ENCODE peak calls at places on chromosomes 16 and 17, in four cellular contexts. V is mesendoderm, M is H9, P is neuronal stem cell. T is an unnamed sample.

GRCh38 chr16:79008869-79009179 is 591.7 kb downstream of the MAF start:
- DNase-seq in V (no peak), M (no peak), P (no peak), T (no peak)

GRCh38 chr17:82963104-82963950 is 116.1 kb upstream of the METRNL start:
- DNase-seq in M (peak; percentile 90), P (peak; percentile 56), V (peak; percentile 95), T (peak; percentile 75)

GRCh38 chr16:69563605-69564580 is 1.9 kb upstream of the NFAT5 start:
- DNase-seq in M (no peak), P (peak; percentile 89), V (peak; percentile 61), T (peak; percentile 81)

GRCh38 chr17:50170662-50171370 is 5.0 kb downstream of the SGCA start:
- DNase-seq in M (no peak), V (no peak), P (no peak), T (no peak)

GRCh38 chr16:88681084-88681680 is 5.1 kb downstream of the SNAI3 start:
- DNase-seq in V (peak; percentile 49), M (peak; percentile 84), P (no peak), T (no peak)

GRCh38 chr16:21088646-21089538 is 61.8 kb downstream of the DNAH3 start:
- DNase-seq in M (no peak), V (peak; percentile 63), P (no peak), T (peak; percentile 16)

GRCh38 chr17:77736721-77737120 is 221.8 kb upstream of the TNRC6C start:
- DNase-seq in P (no peak), V (no peak), M (peak; percentile 25), T (no peak)

GRCh38 chr17:49707246-49707607 is 537 bp downstream of the SLC35B1 start:
- DNase-seq in P (no peak), V (peak; percentile 34), M (no peak), T (peak; percentile 28)

GRCh38 chr16:85037050-85037410 is 9.4 kb downstream of the KIAA0513 start:
- DNase-seq in M (no peak), V (no peak), P (no peak), T (peak; percentile 93)

GRCh38 chr17:12599185-12599920 is 66.3 kb upstream of the MYOCD start:
- DNase-seq in M (no peak), V (no peak), P (no peak), T (peak; percentile 37)

GRCh38 chr17:61488878-61489718 is 36.9 kb downstream of the TBX4 start:
- DNase-seq in P (no peak), M (no peak), V (no peak), T (no peak)

GRCh38 chr17:530851-531250 is 178.2 kb upstream of the RPH3AL start:
- DNase-seq in M (no peak), P (no peak), V (no peak), T (no peak)

DNA sequence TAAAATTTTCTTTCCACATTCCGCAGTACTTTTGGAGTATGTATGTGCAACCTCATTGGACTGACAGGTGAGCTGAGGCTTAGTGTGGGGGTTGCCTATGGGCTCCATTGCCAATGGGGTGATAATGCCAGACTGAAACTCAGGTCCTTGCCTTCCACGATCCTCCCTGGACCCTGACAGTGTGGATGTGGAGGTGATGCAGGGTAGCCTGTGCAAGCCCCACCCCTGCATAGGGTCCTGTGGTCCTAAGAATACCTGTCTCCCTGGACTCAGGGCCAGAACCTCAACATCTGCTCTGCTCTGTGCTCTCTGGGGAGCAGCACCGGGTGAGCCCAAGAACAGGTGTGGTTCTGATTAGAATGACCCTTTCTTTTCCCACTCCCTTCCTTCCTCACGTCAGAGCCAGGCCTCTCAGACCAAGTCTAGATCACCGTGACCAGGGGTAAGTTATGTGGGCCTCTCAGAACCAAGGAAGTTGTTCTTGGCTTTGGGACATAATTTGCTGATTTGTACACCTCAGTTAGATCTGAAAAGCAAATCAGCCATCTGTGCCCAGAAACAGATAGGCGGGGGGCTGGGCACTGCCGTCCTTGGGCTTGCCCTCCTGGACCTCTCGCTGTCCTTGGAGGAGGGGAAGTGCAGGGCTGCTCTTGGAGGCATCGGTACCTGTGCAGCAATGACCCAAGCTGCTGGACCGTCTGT is 8.4 kb upstream of the TNS4 start:
- DNase-seq in M (no peak), P (no peak), V (no peak), T (no peak)
- H2BK120ac ChIP-seq in M (no peak overlapping the region), P (no peak overlapping the region), V (no peak overlapping the region), T (no peak overlapping the region)

DNA sequence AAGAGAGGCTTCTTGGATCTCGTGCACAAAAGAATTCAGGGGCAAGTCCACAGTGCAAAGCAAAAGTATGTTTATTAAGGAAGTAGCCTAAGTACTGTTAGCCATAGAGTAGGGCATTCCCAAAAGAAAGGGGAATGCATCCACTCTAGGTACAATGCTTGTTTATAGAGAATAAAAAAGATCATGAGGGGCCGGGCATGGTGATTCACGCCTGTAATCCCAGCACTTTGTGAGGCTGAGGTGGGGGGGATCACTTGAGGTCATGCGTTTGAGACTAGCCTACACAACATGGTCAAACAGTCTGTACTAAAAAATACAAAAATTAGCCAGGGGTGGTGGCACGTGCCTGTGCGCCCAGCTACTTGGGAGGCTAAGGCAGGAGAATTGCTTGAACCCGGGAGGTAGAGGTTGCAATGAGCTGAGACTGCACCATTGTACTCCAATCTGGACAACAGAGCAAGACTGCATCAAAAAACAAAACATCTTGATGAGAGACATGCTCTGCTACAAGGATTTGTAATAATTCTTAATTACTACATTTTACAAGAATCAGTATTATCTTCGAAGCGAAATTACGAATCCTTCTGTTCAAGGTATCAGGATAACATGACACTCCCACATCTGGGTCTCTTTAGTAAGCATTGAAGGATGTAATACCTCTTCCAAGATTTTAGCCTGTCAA is 191.6 kb downstream of the CPPED1 start:
- DNase-seq in M (no peak), P (no peak), V (no peak), T (no peak)
- H2BK120ac ChIP-seq in M (no peak overlapping the region), P (no peak overlapping the region), V (no peak overlapping the region), T (no peak overlapping the region)

GRCh38 chr16:86497551-86498021 is 12.7 kb upstream of the FOXF1 start:
- DNase-seq in P (no peak), V (peak; percentile 76), M (peak; percentile 84), T (peak; percentile 53)
- H2BK120ac ChIP-seq in P (no peak overlapping the region), V (no peak overlapping the region), M (no peak overlapping the region), T (peak overlapping the region; percentile 97)

GRCh38 chr17:3952186-3952585 is 12.1 kb downstream of the ATP2A3 start:
- DNase-seq in M (no peak), V (no peak), P (no peak), T (no peak)
- H2BK120ac ChIP-seq in M (no peak overlapping the region), V (no peak overlapping the region), P (no peak overlapping the region), T (no peak overlapping the region)

GRCh38 chr17:27346228-27346899 is 52.5 kb downstream of the WSB1 start:
- DNase-seq in P (no peak), M (no peak), V (no peak), T (no peak)
- H2BK120ac ChIP-seq in P (no peak overlapping the region), M (no peak overlapping the region), V (no peak overlapping the region), T (no peak overlapping the region)

DNA sequence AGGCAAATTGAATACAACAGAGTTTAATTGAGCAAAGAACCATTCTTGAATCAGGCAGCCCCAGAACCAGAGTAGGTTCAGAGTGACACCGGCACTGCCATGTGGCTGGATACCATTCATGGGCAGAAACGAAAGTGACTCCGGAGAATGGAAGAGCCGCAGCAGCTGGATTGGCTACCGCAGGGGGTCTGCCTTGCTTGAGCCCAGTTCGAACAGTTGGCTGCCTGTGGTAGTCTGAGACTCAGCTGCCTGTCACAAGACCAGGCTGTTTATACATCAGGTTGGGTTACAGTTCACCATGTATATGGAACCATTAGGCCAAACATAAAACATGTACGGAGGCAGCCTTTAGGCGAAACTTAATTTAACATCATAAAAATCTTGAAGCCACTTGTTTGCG is 205.2 kb upstream of the CHMP6 start:
- DNase-seq in P (no peak), M (peak; percentile 49), V (no peak), T (no peak)
- H2BK120ac ChIP-seq in P (no peak overlapping the region), M (no peak overlapping the region), V (no peak overlapping the region), T (no peak overlapping the region)

DNA sequence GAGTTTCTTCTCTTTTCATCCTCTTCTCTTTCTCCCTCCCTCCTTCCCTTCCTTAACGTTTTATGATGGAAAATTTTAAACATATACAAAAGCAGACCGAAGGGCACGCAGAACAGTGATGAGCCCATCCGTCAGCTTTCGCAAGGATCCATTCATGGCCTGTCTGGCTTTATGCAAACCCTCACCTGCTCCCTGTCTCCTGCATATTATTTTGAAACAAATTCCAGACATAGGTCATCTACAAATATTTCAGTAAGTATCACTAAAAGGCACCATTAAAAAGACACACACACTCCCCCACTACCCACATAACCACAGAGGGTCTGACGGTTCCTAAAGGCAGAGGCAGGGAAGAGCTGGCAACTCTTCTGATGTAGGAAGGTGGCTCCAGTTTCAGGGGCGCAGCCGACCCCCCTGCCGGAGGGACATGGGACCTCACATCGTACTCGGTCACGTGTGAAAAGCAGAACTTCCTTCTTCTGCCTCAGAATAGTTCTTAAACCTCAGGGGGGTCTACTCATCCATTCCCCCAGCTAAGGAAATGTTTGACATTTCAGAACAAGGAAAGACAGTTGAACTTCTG is 235.1 kb downstream of the NTN1 start:
- DNase-seq in V (no peak), M (no peak), P (no peak), T (no peak)
- H2BK120ac ChIP-seq in V (no peak overlapping the region), M (no peak overlapping the region), P (no peak overlapping the region), T (no peak overlapping the region)

GRCh38 chr16:424033-424622 is 1.3 kb upstream of the RAB11FIP3 start:
- DNase-seq in V (no peak), M (no peak), P (no peak), T (peak; percentile 89)
- H2BK120ac ChIP-seq in V (no peak overlapping the region), M (no peak overlapping the region), P (peak overlapping the region; percentile 16), T (peak overlapping the region; percentile 37)

GRCh38 chr17:16515933-16516332 is 23.9 kb upstream of the LRRC75A start:
- DNase-seq in V (no peak), P (no peak), M (no peak), T (no peak)
- H2BK120ac ChIP-seq in V (no peak overlapping the region), P (no peak overlapping the region), M (no peak overlapping the region), T (no peak overlapping the region)

GRCh38 chr17:35374766-35375344 is 1.4 kb upstream of the SLFN11 start:
- DNase-seq in V (no peak), M (no peak), P (no peak), T (no peak)

GRCh38 chr17:35371934-35372333 is 1.5 kb downstream of the SLFN11 start:
- DNase-seq in M (no peak), P (no peak), V (no peak), T (no peak)

GRCh38 chr17:35373984-35374765 is 754 bp upstream of the SLFN11 start:
- DNase-seq in M (peak; percentile 58), P (peak; percentile 23), V (peak; percentile 19), T (peak; percentile 59)

GRCh38 chr17:35372846-35373531 is 432 bp downstream of the SLFN11 start:
- DNase-seq in P (no peak), M (peak; percentile 41), V (no peak), T (no peak)

GRCh38 chr17:35373532-35373983 is at the start of gene SLFN11:
- DNase-seq in V (peak; percentile 16), M (peak; percentile 53), P (no peak), T (peak; percentile 86)
- H2BK120ac ChIP-seq in V (no peak within 1 kb of the TSS), M (no peak within 1 kb of the TSS), P (no peak within 1 kb of the TSS), T (peak within 1 kb of the TSS; percentile 61)

T was measured in mesenchymal stem cell.